ENCODE peak calls at places on chromosomes 1 and 21, in five cellular contexts. E is GM12865, M is heart left ventricle, H is fibroblast of lung, J is GM23338. W is an unnamed sample.

GRCh38 chr1:205373022-205373421 is 16.3 kb upstream of the KLHDC8A start:
- DNase-seq in H (peak; percentile 55), J (peak; percentile 48), E (no peak), M (no peak), W (no peak)

GRCh38 chr1:156054500-156055342 is at the start of gene LAMTOR2:
- DNase-seq in H (peak; percentile 93), E (peak; percentile 96), M (peak; percentile 98), J (peak; percentile 100), W (peak; percentile 95)

GRCh38 chr1:30786264-30786991 is 28.9 kb upstream of the LAPTM5 start:
- DNase-seq in J (no peak), H (no peak), M (no peak), E (no peak), W (no peak)

GRCh38 chr1:38728176-38728908 is 131.2 kb downstream of the RRAGC start:
- DNase-seq in H (peak; percentile 93), E (no peak), J (peak; percentile 20), M (peak; percentile 72), W (no peak)

GRCh38 chr1:219460561-219461511 is 152.1 kb downstream of the ZC3H11B start:
- DNase-seq in J (no peak), M (no peak), E (peak; percentile 86), H (peak; percentile 27), W (peak; percentile 45)

GRCh38 chr1:204670152-204670927 is 15.2 kb downstream of the LRRN2 start:
- DNase-seq in J (no peak), H (peak; percentile 84), M (no peak), E (no peak), W (no peak)

GRCh38 chr1:195740862-195741261 is 867.4 kb downstream of the KCNT2 start:
- DNase-seq in M (no peak), E (no peak), H (peak; percentile 48), J (no peak), W (no peak)

GRCh38 chr1:64898107-64898861 is 68.1 kb downstream of the JAK1 start:
- DNase-seq in H (peak; percentile 98), E (peak; percentile 67), J (peak; percentile 59), M (peak; percentile 83), W (peak; percentile 65)

GRCh38 chr1:186033744-186034345 is 299.7 kb downstream of the HMCN1 start:
- DNase-seq in J (no peak), H (peak; percentile 10), M (no peak), E (no peak), W (no peak)

GRCh38 chr1:152110365-152110859 is 4.8 kb downstream of the TCHH start:
- DNase-seq in J (peak; percentile 64), M (no peak), H (peak; percentile 63), E (peak; percentile 50), W (no peak)

DNA sequence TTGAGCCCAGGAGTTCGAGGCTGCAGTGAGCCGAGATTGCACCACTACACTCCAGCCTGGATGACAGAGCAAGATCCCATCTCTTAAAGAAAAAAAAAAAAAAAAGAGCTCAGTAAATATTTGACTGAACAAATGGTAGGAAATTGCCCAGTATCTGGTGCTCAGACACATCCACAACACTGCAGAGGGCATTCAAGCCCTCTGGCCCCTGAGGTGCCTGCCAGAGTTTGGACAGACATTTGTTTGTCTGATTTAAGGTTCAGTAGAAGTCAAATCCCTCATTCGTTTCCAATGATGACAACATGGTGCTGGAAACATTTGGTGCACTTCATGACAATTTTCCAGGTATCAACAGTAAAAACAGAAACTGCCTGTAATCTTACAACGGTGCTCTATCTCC is 86.6 kb downstream of the HLCS start:
- DNase-seq in J (no peak), H (no peak), M (no peak), E (no peak), W (no peak)
- TF ChIP-seq CTCF in J (no peak), H (no peak), M (no peak), E (no peak), W (no peak)

DNA sequence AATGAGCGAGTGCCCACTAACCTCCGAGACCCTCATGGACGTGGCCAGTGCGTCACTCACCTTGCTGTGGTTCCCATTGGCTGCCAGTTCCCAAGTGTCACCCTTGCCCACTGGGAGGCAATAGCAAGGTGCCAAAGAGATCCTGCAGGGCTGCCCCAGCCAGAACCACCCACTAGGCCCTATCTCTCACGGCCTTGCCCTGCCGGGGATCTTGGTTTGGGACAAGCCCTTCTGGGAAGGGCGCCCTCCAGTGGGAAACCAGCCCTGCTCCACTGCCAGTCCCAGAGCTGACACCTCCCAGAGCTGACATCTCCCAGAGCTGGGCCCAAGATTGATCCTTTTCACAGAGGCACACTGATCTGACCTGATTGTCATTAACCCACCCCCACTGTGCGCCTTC is 2.1 kb upstream of the SELENON start:
- DNase-seq in E (peak; percentile 41), J (peak; percentile 83), M (no peak), H (no peak), W (no peak)
- TF ChIP-seq CTCF in E (peak; percentile 45), J (peak; percentile 64), M (peak; percentile 56), H (peak; percentile 52), W (peak; percentile 40)

GRCh38 chr1:50438945-50439344 is 15.7 kb upstream of the DMRTA2 start:
- DNase-seq in M (no peak), J (peak; percentile 48), E (no peak), H (no peak), W (no peak)
- TF ChIP-seq CTCF in M (no peak), J (peak; percentile 39), E (peak; percentile 5), H (no peak), W (no peak)

GRCh38 chr1:247679639-247680038 is at the start of gene OR13G1:
- DNase-seq in J (no peak), E (no peak), M (no peak), H (no peak), W (no peak)

GRCh38 chr1:247680171-247680570 is 632 bp upstream of the OR13G1 start:
- DNase-seq in H (no peak), M (no peak), J (no peak), E (no peak), W (no peak)

GRCh38 chr1:247681288-247681897 is 1.9 kb upstream of the OR13G1 start:
- DNase-seq in H (peak; percentile 4), M (no peak), J (peak; percentile 97), E (peak; percentile 60), W (peak; percentile 29)
- TF ChIP-seq CTCF in H (peak; percentile 40), M (peak; percentile 51), J (peak; percentile 94), E (peak; percentile 90), W (peak; percentile 59)

GRCh38 chr1:17984510-17985085 is 123.0 kb upstream of the IGSF21 start:
- DNase-seq in M (no peak), E (peak; percentile 48), J (peak; percentile 80), H (peak; percentile 0), W (peak; percentile 23)
- TF ChIP-seq CTCF in M (peak; percentile 41), E (peak; percentile 82), J (peak; percentile 89), H (peak; percentile 42), W (peak; percentile 37)

GRCh38 chr1:113493533-113493932 is 103.2 kb downstream of the MAGI3 start:
- DNase-seq in J (no peak), M (no peak), H (no peak), E (no peak), W (no peak)

GRCh38 chr1:113490384-113490783 is 100.1 kb downstream of the MAGI3 start:
- DNase-seq in M (no peak), H (no peak), E (no peak), J (no peak), W (no peak)

DNA sequence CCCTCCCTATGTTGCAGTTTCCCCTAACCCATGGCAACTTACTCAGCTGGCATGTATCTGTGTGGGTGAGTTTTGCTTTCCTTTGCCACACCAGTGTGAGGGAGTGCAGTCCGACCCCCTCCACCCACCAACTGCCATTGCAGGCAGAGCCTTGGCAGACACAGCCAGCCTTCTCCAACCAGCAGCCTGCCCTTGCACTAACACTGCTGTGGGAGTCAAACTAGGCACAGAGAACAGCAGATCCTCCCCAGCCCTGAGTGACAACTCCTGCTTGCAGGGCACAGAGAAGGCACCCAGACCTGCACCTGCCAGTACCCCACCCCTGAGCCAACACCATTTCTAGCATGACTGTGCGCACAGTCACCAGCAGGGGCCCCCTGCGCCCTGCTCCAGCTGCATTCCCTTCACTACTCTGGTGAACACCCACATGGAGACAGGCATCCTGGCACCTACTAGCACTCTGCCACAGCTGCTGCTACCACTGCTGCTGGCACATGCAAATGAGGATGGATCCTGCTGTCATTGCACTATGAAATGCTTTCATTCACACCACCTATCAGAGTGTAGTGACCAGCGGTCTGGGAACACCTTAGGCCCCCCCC is 98.4 kb downstream of the MAGI3 start:
- DNase-seq in J (peak; percentile 80), H (no peak), M (peak; percentile 36), E (no peak), W (no peak)
- TF ChIP-seq CTCF in J (peak; percentile 68), H (no peak), M (no peak), E (no peak), W (no peak)

W was measured in GM20000.